ENCODE peak calls at places on chromosomes 7 and 10, in five cellular contexts. L is SW 1271, X is mammary epithelial cell, F is NCI-H1092 treated with DMSO at 0.1 percent for 48 hours, B is NCI-H1105. T is an unnamed sample.

GRCh38 chr7:15515201-15515777 is 46.5 kb downstream of the AGMO start:
- DNase-seq in L (no peak), X (no peak), F (no peak), B (no peak), T (no peak)

GRCh38 chr7:4861673-4862072 is at the start of gene PAPOLB:
- DNase-seq in L (no peak), X (no peak), F (no peak), B (no peak), T (no peak)

GRCh38 chr7:15507708-15508107 is 54.1 kb downstream of the AGMO start:
- DNase-seq in L (no peak), X (no peak), F (no peak), B (no peak), T (no peak)

GRCh38 chr10:33056828-33057227 is 98.8 kb upstream of the ITGB1 start:
- DNase-seq in L (no peak), X (no peak), F (no peak), B (no peak), T (no peak)

GRCh38 chr10:31694929-31695837 is 233.4 kb downstream of the ARHGAP12 start:
- DNase-seq in L (no peak), X (no peak), F (no peak), B (no peak), T (no peak)

GRCh38 chr10:119539359-119539651 is 3.2 kb downstream of the RGS10 start:
- DNase-seq in L (no peak), X (no peak), F (no peak), B (no peak), T (no peak)

GRCh38 chr7:16962986-16963385 is 81.2 kb upstream of the AGR3 start:
- DNase-seq in L (no peak), X (no peak), F (no peak), B (no peak), T (no peak)

GRCh38 chr7:148153611-148154010 is 437.0 kb upstream of the C7orf33 start:
- DNase-seq in L (no peak), X (no peak), F (peak), B (peak), T (no peak)

GRCh38 chr7:132492841-132493445 is 83.3 kb downstream of the PLXNA4 start:
- DNase-seq in L (no peak), X (no peak), F (no peak), B (no peak), T (no peak)

T was measured in epithelial cell of esophagus.